ENCODE peak calls at places on chromosomes 7 and 10, in six cellular contexts. T is NB4, U is fibroblast of pulmonary artery, X is H9, M is cardiac fibroblast, D is endothelial cell. B is an unnamed sample.

GRCh38 chr7:126803060-126803665 is 449.6 kb downstream of the GRM8 start:
- DNase-seq in U (peak; percentile 82), D (peak; percentile 69), M (peak; percentile 76), T (peak; percentile 75), X (peak; percentile 49), B (peak; percentile 17)

GRCh38 chr10:83522881-83523386 is 616.4 kb upstream of the GHITM start:
- DNase-seq in U (peak; percentile 66), X (no peak), M (peak; percentile 24), T (no peak), D (no peak), B (peak; percentile 61)

GRCh38 chr7:74083928-74084721 is 521 bp downstream of the LIMK1 start:
- DNase-seq in M (peak; percentile 50), T (peak; percentile 88), U (peak; percentile 48), X (peak; percentile 57), D (peak; percentile 42), B (peak; percentile 71)

GRCh38 chr7:92955081-92955480 is 118.7 kb upstream of the CDK6 start:
- DNase-seq in X (no peak), M (no peak), D (no peak), T (no peak), U (no peak), B (no peak)

GRCh38 chr7:148523550-148523949 is 67.0 kb upstream of the C7orf33 start:
- DNase-seq in X (no peak), M (no peak), D (no peak), U (no peak), T (no peak), B (no peak)

GRCh38 chr10:99346247-99346646 is 17.1 kb downstream of the CNNM1 start:
- DNase-seq in U (peak; percentile 16), M (peak; percentile 20), D (no peak), T (no peak), X (no peak), B (peak; percentile 95)

GRCh38 chr10:87593702-87594101 is 66.0 kb upstream of the PAPSS2 start:
- DNase-seq in T (no peak), X (no peak), D (no peak), M (peak; percentile 24), U (no peak), B (peak; percentile 89)

GRCh38 chr10:21315321-21316220 is 209.9 kb downstream of the SKIDA1 start:
- DNase-seq in D (no peak), X (peak; percentile 78), U (peak; percentile 96), M (peak; percentile 98), T (no peak), B (peak; percentile 95)

GRCh38 chr10:14534152-14534551 is 203.4 kb upstream of the FRMD4A start:
- DNase-seq in U (no peak), X (no peak), M (no peak), D (no peak), T (no peak), B (no peak)

GRCh38 chr10:132446661-132447445 is 49.9 kb downstream of the PWWP2B start:
- DNase-seq in X (no peak), M (peak; percentile 39), U (peak; percentile 23), T (peak; percentile 95), D (peak; percentile 55), B (no peak)

GRCh38 chr10:76051007-76051936 is 619.8 kb downstream of the LRMDA start:
- DNase-seq in X (no peak), T (no peak), M (no peak), D (no peak), U (no peak), B (no peak)

GRCh38 chr7:150450491-150450992 is at the start of gene GIMAP8:
- DNase-seq in X (no peak), U (no peak), T (peak; percentile 45), M (peak; percentile 7), D (peak; percentile 64), B (no peak)

GRCh38 chr10:79182763-79183467 is 114.1 kb downstream of the ZMIZ1 start:
- DNase-seq in X (no peak), D (no peak), M (no peak), U (no peak), T (no peak), B (no peak)

GRCh38 chr7:48832303-48832845 is 92.0 kb upstream of the CDC14C start:
- DNase-seq in M (no peak), U (no peak), T (no peak), X (no peak), D (no peak), B (no peak)

GRCh38 chr7:24914465-24914859 is 65.5 kb downstream of the OSBPL3 start:
- DNase-seq in D (no peak), U (no peak), X (no peak), T (no peak), M (no peak), B (no peak)

GRCh38 chr7:9945882-9946281 is 1027.8 kb upstream of the PHF14 start:
- DNase-seq in X (no peak), T (no peak), U (no peak), D (no peak), M (no peak), B (no peak)

GRCh38 chr10:23390809-23391208 is 46.2 kb upstream of the C10orf67 start:
- DNase-seq in M (no peak), T (no peak), U (no peak), X (no peak), D (no peak), B (no peak)

GRCh38 chr10:110065269-110065668 is 57.5 kb downstream of the ADD3 start:
- DNase-seq in M (no peak), U (no peak), X (no peak), T (no peak), D (no peak), B (no peak)

GRCh38 chr10:90418869-90419652 is 438.8 kb downstream of the HTR7 start:
- DNase-seq in T (no peak), M (peak; percentile 75), D (no peak), U (peak; percentile 90), X (no peak), B (peak; percentile 88)

GRCh38 chr10:70729763-70730357 is 55.3 kb downstream of the TBATA start:
- DNase-seq in T (no peak), X (no peak), M (peak; percentile 33), U (peak; percentile 18), D (no peak), B (no peak)

GRCh38 chr10:132649651-132650360 is 112.2 kb downstream of the INPP5A start:
- DNase-seq in D (no peak), M (no peak), X (no peak), T (no peak), U (no peak), B (no peak)

GRCh38 chr7:99597762-99598501 is at the start of gene TMEM225B:
- DNase-seq in X (peak; percentile 46), U (no peak), M (no peak), D (no peak), T (no peak), B (no peak)

GRCh38 chr7:110877086-110877485 is 213.8 kb upstream of the LRRN3 start:
- DNase-seq in T (no peak), M (peak; percentile 3), X (no peak), U (no peak), D (no peak), B (no peak)

GRCh38 chr7:7785349-7785973 is 67.1 kb upstream of the RPA3 start:
- DNase-seq in D (no peak), T (no peak), M (no peak), X (no peak), U (no peak), B (no peak)

GRCh38 chr10:44294726-44295412 is 90.0 kb downstream of the CXCL12 start:
- DNase-seq in T (no peak), M (no peak), U (no peak), X (no peak), D (no peak), B (no peak)

DNA sequence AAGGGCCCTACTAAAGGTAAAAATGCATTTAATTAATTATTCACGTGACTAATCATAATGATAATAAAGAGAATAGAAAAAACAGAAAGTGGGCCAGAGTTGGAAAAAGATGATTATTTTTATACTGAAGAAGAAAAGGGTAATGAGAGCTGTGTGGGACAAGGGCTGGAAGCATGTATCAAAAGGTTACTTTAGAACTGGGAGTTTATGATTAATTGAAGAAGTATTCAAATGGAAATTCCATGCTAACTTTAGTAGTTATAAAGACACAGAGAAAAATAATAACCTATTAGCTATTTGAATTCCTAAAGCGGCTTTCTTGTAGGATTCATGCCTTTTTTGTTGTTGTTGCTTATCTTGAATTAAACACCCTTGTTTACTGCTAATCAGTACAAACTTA is 49.9 kb downstream of the MKX start:
- DNase-seq in M (no peak), U (no peak), X (no peak), D (no peak), T (no peak), B (no peak)
- TF ChIP-seq CTCF in M (no peak), U (no peak), X (no peak), D (no peak), T (no peak), B (no peak)

GRCh38 chr10:115945696-115946445 is 327.1 kb downstream of the GFRA1 start:
- DNase-seq in M (no peak), D (no peak), X (no peak), T (no peak), U (no peak), B (no peak)

GRCh38 chr10:115947104-115947503 is 325.9 kb downstream of the GFRA1 start:
- DNase-seq in D (no peak), X (no peak), T (no peak), U (peak; percentile 60), M (peak; percentile 44), B (peak; percentile 41)

GRCh38 chr10:115950320-115950719 is 322.7 kb downstream of the GFRA1 start:
- DNase-seq in X (no peak), M (peak; percentile 30), T (no peak), D (no peak), U (peak; percentile 39), B (no peak)

GRCh38 chr10:115949282-115949844 is 323.6 kb downstream of the GFRA1 start:
- DNase-seq in D (no peak), X (no peak), U (no peak), M (no peak), T (no peak), B (no peak)

DNA sequence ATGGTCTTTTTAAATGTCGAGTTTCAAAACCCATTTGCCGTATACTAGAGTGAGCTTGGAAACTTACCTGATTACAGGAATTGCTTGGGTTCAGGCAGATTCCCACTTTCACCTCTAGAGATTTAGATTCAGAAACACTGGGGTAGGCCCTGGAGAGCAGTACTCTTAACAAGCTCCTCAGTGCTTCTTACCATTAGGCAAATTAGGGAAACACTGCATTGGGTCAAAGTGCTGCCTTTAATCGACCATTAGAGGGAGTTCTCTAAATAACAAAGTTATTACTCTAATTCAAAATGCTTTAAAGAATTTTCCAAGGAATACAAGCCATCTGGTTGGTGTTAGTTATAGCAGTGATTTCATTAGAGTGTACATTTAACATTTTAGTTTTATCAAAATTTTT is 324.6 kb downstream of the GFRA1 start:
- DNase-seq in X (no peak), U (no peak), T (peak; percentile 8), M (peak; percentile 26), D (no peak), B (no peak)
- TF ChIP-seq CTCF in X (peak; percentile 67), U (peak; percentile 32), T (no peak), M (peak; percentile 39), D (peak; percentile 36), B (peak; percentile 58)

GRCh38 chr7:3089493-3089892 is 45.8 kb upstream of the CARD11 start:
- DNase-seq in X (peak; percentile 81), D (peak; percentile 53), U (peak; percentile 26), T (peak; percentile 47), M (peak; percentile 8), B (no peak)
- TF ChIP-seq CTCF in X (peak; percentile 84), D (peak; percentile 82), U (peak; percentile 47), T (peak; percentile 62), M (peak; percentile 31), B (no peak)

GRCh38 chr10:127919418-127920191 is 12.7 kb downstream of the PTPRE start:
- DNase-seq in T (peak; percentile 93), X (peak; percentile 52), U (peak; percentile 50), D (no peak), M (peak; percentile 43), B (no peak)
- TF ChIP-seq CTCF in T (peak; percentile 72), X (peak; percentile 51), U (peak; percentile 32), D (no peak), M (peak; percentile 27), B (peak; percentile 26)